ENCODE peak calls at places on chromosomes 16 and 17, in four cellular contexts. H is activated CD8-positive, alpha-beta T cell treated with anti-CD3 and anti-CD28 coated beads, Interleukin-2, amount 10 ng/mL, durations not matched to agents 7 days and 5 days; E is fibroblast of mammary gland; F is globus pallidus. W is an unnamed sample.

GRCh38 chr17:49998836-49999511 is 4.0 kb upstream of the DLX3 start:
- DNase-seq in H (no peak), E (no peak), F (no peak), W (no peak)

GRCh38 chr17:8101721-8102120 is 14.2 kb upstream of the ALOX12B start:
- DNase-seq in H (no peak), E (no peak), F (no peak), W (no peak)

GRCh38 chr16:6343157-6343556 is 989.5 kb upstream of the RBFOX1 start:
- DNase-seq in H (no peak), E (no peak), F (no peak), W (no peak)

GRCh38 chr17:48330386-48330785 is 99.6 kb downstream of the SKAP1 start:
- DNase-seq in H (no peak), E (no peak), F (no peak), W (no peak)

GRCh38 chr17:42101513-42102292 is 3.4 kb upstream of the ZNF385C start:
- DNase-seq in H (peak), E (peak), F (peak), W (peak)

GRCh38 chr17:82726427-82726826 is 9.0 kb upstream of the FN3K start:
- DNase-seq in H (no peak), E (no peak), F (no peak), W (no peak)

GRCh38 chr16:57391708-57392107 is 12.9 kb upstream of the CCL17 start:
- DNase-seq in H (no peak), E (no peak), F (no peak), W (no peak)

GRCh38 chr16:75501359-75501758 is 6.1 kb upstream of the CHST6 start:
- DNase-seq in H (no peak), E (no peak), F (no peak), W (no peak)

GRCh38 chr16:49951568-49952195 is 73.3 kb upstream of the CNEP1R1 start:
- DNase-seq in H (no peak), E (no peak), F (no peak), W (no peak)

GRCh38 chr17:62723842-62724241 is 84.3 kb downstream of the MARCHF10 start:
- DNase-seq in H (no peak), E (no peak), F (no peak), W (peak)

GRCh38 chr17:49132699-49133364 is at the start of gene B4GALNT2:
- DNase-seq in H (peak), E (no peak), F (no peak), W (no peak)

GRCh38 chr16:3242709-3243108 is 7.8 kb upstream of the ZNF200 start:
- DNase-seq in H (no peak), E (no peak), F (no peak), W (no peak)

GRCh38 chr17:81621494-81622230 is 15.2 kb downstream of the NPLOC4 start:
- DNase-seq in H (no peak), E (no peak), F (peak), W (peak)

GRCh38 chr17:52237151-52237550 is 78.6 kb upstream of the CA10 start:
- DNase-seq in H (no peak), E (no peak), F (no peak), W (no peak)

GRCh38 chr17:40522250-40522960 is 21.0 kb upstream of the TNS4 start:
- DNase-seq in H (no peak), E (peak), F (no peak), W (peak)

GRCh38 chr17:28118362-28118761 is 75.9 kb downstream of the NLK start:
- DNase-seq in H (no peak), E (no peak), F (no peak), W (no peak)

GRCh38 chr16:30009990-30010816 is 624 bp downstream of the DOC2A start:
- DNase-seq in H (no peak), E (no peak), F (no peak), W (no peak)

GRCh38 chr16:51638338-51639135 is 487.5 kb upstream of the SALL1 start:
- DNase-seq in H (no peak), E (peak), F (no peak), W (no peak)

GRCh38 chr17:75088902-75089417 is 1.2 kb downstream of the SLC16A5 start:
- DNase-seq in H (no peak), E (peak), F (no peak), W (peak)

GRCh38 chr17:11324846-11325420 is 83.9 kb downstream of the SHISA6 start:
- DNase-seq in H (no peak), E (no peak), F (no peak), W (no peak)

GRCh38 chr16:77863250-77863649 is 74.9 kb downstream of the VAT1L start:
- DNase-seq in H (no peak), E (no peak), F (no peak), W (no peak)

GRCh38 chr16:52552643-52553042 is 5.7 kb upstream of the TOX3 start:
- DNase-seq in H (no peak), E (no peak), F (no peak), W (no peak)

GRCh38 chr17:68383443-68384321 is 73.6 kb downstream of the WIPI1 start:
- DNase-seq in H (peak), E (peak), F (no peak), W (peak)

GRCh38 chr17:36575028-36575427 is 16.7 kb upstream of the DHRS11 start:
- DNase-seq in H (no peak), E (no peak), F (no peak), W (no peak)

GRCh38 chr16:85124636-85125346 is 12.5 kb upstream of the CIBAR2 start:
- DNase-seq in H (no peak), E (peak), F (no peak), W (peak)

GRCh38 chr17:17548044-17548443 is 43.5 kb downstream of the PEMT start:
- DNase-seq in H (no peak), E (no peak), F (no peak), W (no peak)

GRCh38 chr16:19213885-19214284 is 45.8 kb downstream of the SYT17 start:
- DNase-seq in H (no peak), E (no peak), F (no peak), W (no peak)

GRCh38 chr16:78523212-78523995 is 423.9 kb downstream of the WWOX start:
- DNase-seq in H (no peak), E (no peak), F (no peak), W (no peak)

GRCh38 chr16:66924527-66925321 is 611 bp downstream of the RRAD start:
- DNase-seq in H (peak), E (no peak), F (no peak), W (no peak)

GRCh38 chr16:28569011-28569410 is 15.3 kb downstream of the SGF29 start:
- DNase-seq in H (no peak), E (peak), F (no peak), W (peak)

GRCh38 chr17:28404812-28405570 is 1.0 kb downstream of the SLC46A1 start:
- DNase-seq in H (no peak), E (no peak), F (peak), W (peak)

GRCh38 chr16:86982912-86983311 is 334.3 kb downstream of the C16orf95 start:
- DNase-seq in H (no peak), E (no peak), F (no peak), W (no peak)

GRCh38 chr16:86581458-86581857 is 3.1 kb downstream of the FOXL1 start:
- DNase-seq in H (no peak), E (no peak), F (no peak), W (peak)

GRCh38 chr16:12182202-12182601 is 205.7 kb downstream of the SNX29 start:
- DNase-seq in H (no peak), E (no peak), F (no peak), W (no peak)

GRCh38 chr16:67017451-67017750 is 11.5 kb upstream of the CBFB start:
- DNase-seq in H (no peak), E (no peak), F (no peak), W (no peak)

GRCh38 chr16:78317871-78318270 is 218.4 kb downstream of the WWOX start:
- DNase-seq in H (no peak), E (no peak), F (no peak), W (no peak)

GRCh38 chr16:46787909-46788308 is 39.8 kb upstream of the MYLK3 start:
- DNase-seq in H (no peak), E (no peak), F (peak), W (no peak)

GRCh38 chr17:49913226-49914095 is 55.5 kb upstream of the DLX4 start:
- DNase-seq in H (no peak), E (peak), F (no peak), W (peak)

GRCh38 chr17:51154176-51154575 is 817 bp downstream of the NME1 start:
- DNase-seq in H (peak), E (peak), F (no peak), W (no peak)

GRCh38 chr17:29621751-29622194 is 939 bp downstream of the CORO6 start:
- DNase-seq in H (no peak), E (no peak), F (no peak), W (peak)

W was measured in cardiac fibroblast.